ENCODE peak calls at places on chromosomes 3 and 15, in ten cellular contexts. One of them, this sample, is unnamed.

GRCh38 chr15:79425591-79426295 is 6.4 kb upstream of the MINAR1 start:
- DNase-seq in lower lobe of right lung: no peak
- DNase-seq in EH: no peak
- DNase-seq in Daoy: no peak
- DNase-seq in HCT116: no peak
- DNase-seq in aorta: no peak
- DNase-seq in K562: no peak
- DNase-seq in tibial artery: no peak
- DNase-seq in mesenteric fat pad: no peak
- DNase-seq in neural crest cell: no peak
- DNase-seq in this sample: no peak

GRCh38 chr15:62880278-62880677 is 162.3 kb upstream of the TPM1 start:
- DNase-seq in lower lobe of right lung: no peak
- DNase-seq in Daoy: no peak
- DNase-seq in aorta: no peak
- DNase-seq in mesenteric fat pad: no peak
- DNase-seq in tibial artery: no peak
- DNase-seq in K562: no peak
- DNase-seq in neural crest cell: no peak
- DNase-seq in EH: peak
- DNase-seq in HCT116: no peak
- DNase-seq in this sample: no peak

GRCh38 chr15:40941528-40942336 is 11.5 kb upstream of the CHAC1 start:
- DNase-seq in K562: peak
- DNase-seq in mesenteric fat pad: no peak
- DNase-seq in lower lobe of right lung: peak
- DNase-seq in neural crest cell: peak
- DNase-seq in HCT116: no peak
- DNase-seq in Daoy: peak
- DNase-seq in EH: peak
- DNase-seq in aorta: peak
- DNase-seq in tibial artery: peak
- DNase-seq in this sample: peak

GRCh38 chr3:99332726-99333125 is 305.7 kb upstream of the COL8A1 start:
- DNase-seq in K562: no peak
- DNase-seq in EH: peak
- DNase-seq in HCT116: no peak
- DNase-seq in neural crest cell: no peak
- DNase-seq in Daoy: no peak
- DNase-seq in aorta: no peak
- DNase-seq in lower lobe of right lung: no peak
- DNase-seq in tibial artery: no peak
- DNase-seq in mesenteric fat pad: no peak
- DNase-seq in this sample: no peak

GRCh38 chr3:196169836-196170240 is 41.4 kb downstream of the ZDHHC19 start:
- DNase-seq in HCT116: no peak
- DNase-seq in Daoy: no peak
- DNase-seq in aorta: peak
- DNase-seq in neural crest cell: no peak
- DNase-seq in tibial artery: no peak
- DNase-seq in mesenteric fat pad: no peak
- DNase-seq in lower lobe of right lung: peak
- DNase-seq in K562: no peak
- DNase-seq in EH: no peak
- DNase-seq in this sample: no peak

GRCh38 chr3:66803206-66803605 is 194.9 kb upstream of the KBTBD8 start:
- DNase-seq in EH: no peak
- DNase-seq in neural crest cell: no peak
- DNase-seq in lower lobe of right lung: no peak
- DNase-seq in Daoy: no peak
- DNase-seq in HCT116: no peak
- DNase-seq in aorta: no peak
- DNase-seq in K562: no peak
- DNase-seq in mesenteric fat pad: no peak
- DNase-seq in tibial artery: no peak
- DNase-seq in this sample: no peak

GRCh38 chr15:72168131-72168825 is 29.3 kb downstream of the GRAMD2A start:
- DNase-seq in mesenteric fat pad: no peak
- DNase-seq in Daoy: peak
- DNase-seq in aorta: no peak
- DNase-seq in lower lobe of right lung: no peak
- DNase-seq in K562: peak
- DNase-seq in EH: peak
- DNase-seq in tibial artery: no peak
- DNase-seq in HCT116: no peak
- DNase-seq in neural crest cell: no peak
- DNase-seq in this sample: no peak

GRCh38 chr15:56931674-56932507 is 13.4 kb downstream of the TCF12 start:
- DNase-seq in neural crest cell: no peak
- DNase-seq in EH: no peak
- DNase-seq in lower lobe of right lung: no peak
- DNase-seq in Daoy: no peak
- DNase-seq in K562: no peak
- DNase-seq in tibial artery: no peak
- DNase-seq in HCT116: no peak
- DNase-seq in mesenteric fat pad: no peak
- DNase-seq in aorta: no peak
- DNase-seq in this sample: no peak

GRCh38 chr15:57534279-57534678 is 57.4 kb upstream of the MYZAP start:
- DNase-seq in tibial artery: no peak
- DNase-seq in mesenteric fat pad: no peak
- DNase-seq in aorta: no peak
- DNase-seq in lower lobe of right lung: no peak
- DNase-seq in EH: peak
- DNase-seq in neural crest cell: no peak
- DNase-seq in Daoy: no peak
- DNase-seq in HCT116: no peak
- DNase-seq in K562: no peak
- DNase-seq in this sample: peak

GRCh38 chr3:42490243-42490642 is 12.2 kb upstream of the VIPR1 start:
- DNase-seq in EH: peak
- DNase-seq in aorta: peak
- DNase-seq in lower lobe of right lung: peak
- DNase-seq in neural crest cell: no peak
- DNase-seq in Daoy: peak
- DNase-seq in tibial artery: peak
- DNase-seq in K562: no peak
- DNase-seq in mesenteric fat pad: peak
- DNase-seq in HCT116: peak
- DNase-seq in this sample: no peak

GRCh38 chr3:151976211-151977050 is 103.0 kb downstream of the SUCNR1 start:
- DNase-seq in lower lobe of right lung: no peak
- DNase-seq in Daoy: peak
- DNase-seq in aorta: no peak
- DNase-seq in K562: no peak
- DNase-seq in tibial artery: no peak
- DNase-seq in neural crest cell: no peak
- DNase-seq in mesenteric fat pad: no peak
- DNase-seq in HCT116: peak
- DNase-seq in EH: peak
- DNase-seq in this sample: no peak

GRCh38 chr15:63019539-63020109 is 22.9 kb upstream of the TPM1 start:
- DNase-seq in K562: no peak
- DNase-seq in mesenteric fat pad: no peak
- DNase-seq in tibial artery: no peak
- DNase-seq in HCT116: peak
- DNase-seq in neural crest cell: no peak
- DNase-seq in aorta: no peak
- DNase-seq in lower lobe of right lung: no peak
- DNase-seq in Daoy: peak
- DNase-seq in EH: peak
- DNase-seq in this sample: peak

GRCh38 chr3:141052570-141053069 is 1.5 kb downstream of the SPSB4 start:
- DNase-seq in EH: no peak
- DNase-seq in mesenteric fat pad: no peak
- DNase-seq in aorta: no peak
- DNase-seq in K562: no peak
- DNase-seq in lower lobe of right lung: no peak
- DNase-seq in tibial artery: no peak
- DNase-seq in Daoy: peak
- DNase-seq in HCT116: no peak
- DNase-seq in neural crest cell: peak
- DNase-seq in this sample: peak

GRCh38 chr3:188179006-188179966 is 25.3 kb downstream of the LPP start:
- DNase-seq in Daoy: no peak
- DNase-seq in lower lobe of right lung: peak
- DNase-seq in mesenteric fat pad: no peak
- DNase-seq in K562: no peak
- DNase-seq in aorta: peak
- DNase-seq in HCT116: no peak
- DNase-seq in tibial artery: peak
- DNase-seq in neural crest cell: no peak
- DNase-seq in EH: peak
- DNase-seq in this sample: peak

GRCh38 chr3:111081008-111081545 is 9.5 kb downstream of the NECTIN3 start:
- DNase-seq in EH: peak
- DNase-seq in neural crest cell: no peak
- DNase-seq in aorta: no peak
- DNase-seq in Daoy: no peak
- DNase-seq in lower lobe of right lung: no peak
- DNase-seq in HCT116: no peak
- DNase-seq in mesenteric fat pad: no peak
- DNase-seq in tibial artery: no peak
- DNase-seq in K562: no peak
- DNase-seq in this sample: no peak

GRCh38 chr15:67249830-67250229 is 4.6 kb downstream of the AAGAB start:
- DNase-seq in neural crest cell: no peak
- DNase-seq in lower lobe of right lung: no peak
- DNase-seq in EH: no peak
- DNase-seq in Daoy: no peak
- DNase-seq in HCT116: no peak
- DNase-seq in mesenteric fat pad: no peak
- DNase-seq in tibial artery: no peak
- DNase-seq in aorta: no peak
- DNase-seq in K562: no peak
- DNase-seq in this sample: no peak

GRCh38 chr15:62957130-62957529 is 85.4 kb upstream of the TPM1 start:
- DNase-seq in mesenteric fat pad: no peak
- DNase-seq in K562: no peak
- DNase-seq in aorta: no peak
- DNase-seq in tibial artery: no peak
- DNase-seq in lower lobe of right lung: no peak
- DNase-seq in neural crest cell: no peak
- DNase-seq in Daoy: peak
- DNase-seq in HCT116: no peak
- DNase-seq in EH: peak
- DNase-seq in this sample: no peak

GRCh38 chr3:174330303-174330702 is 528.8 kb upstream of the NAALADL2 start:
- DNase-seq in aorta: no peak
- DNase-seq in neural crest cell: no peak
- DNase-seq in mesenteric fat pad: no peak
- DNase-seq in Daoy: peak
- DNase-seq in HCT116: no peak
- DNase-seq in tibial artery: no peak
- DNase-seq in K562: no peak
- DNase-seq in EH: peak
- DNase-seq in lower lobe of right lung: no peak
- DNase-seq in this sample: no peak

This sample was measured in NCI-H524.